ENCODE peak calls at places on chromosomes 3 and 15, in eight cellular contexts. One of them, this sample, is unnamed.

GRCh38 chr15:41919954-41920538 is 26.2 kb upstream of the SPTBN5 start:
- DNase-seq in body of pancreas: peak
- DNase-seq in tibial nerve: peak
- DNase-seq in GM06990: no peak
- DNase-seq in sigmoid colon: no peak
- DNase-seq in D341Med: no peak
- DNase-seq in astrocyte of the spinal cord: peak
- DNase-seq in activated CD4-positive, alpha-beta T cell treated with anti-CD3 and anti-CD28 coated beads, Interleukin-2, amount 50 U/mL, for 1 hour: no peak
- DNase-seq in this sample: no peak

GRCh38 chr3:95029644-95030043 is 966.8 kb downstream of the NSUN3 start:
- DNase-seq in body of pancreas: no peak
- DNase-seq in sigmoid colon: no peak
- DNase-seq in D341Med: no peak
- DNase-seq in activated CD4-positive, alpha-beta T cell treated with anti-CD3 and anti-CD28 coated beads, Interleukin-2, amount 50 U/mL, for 1 hour: no peak
- DNase-seq in astrocyte of the spinal cord: no peak
- DNase-seq in tibial nerve: no peak
- DNase-seq in GM06990: no peak
- DNase-seq in this sample: no peak

GRCh38 chr3:4850211-4850927 is 128.9 kb upstream of the BHLHE40 start:
- DNase-seq in activated CD4-positive, alpha-beta T cell treated with anti-CD3 and anti-CD28 coated beads, Interleukin-2, amount 50 U/mL, for 1 hour: no peak
- DNase-seq in sigmoid colon: no peak
- DNase-seq in astrocyte of the spinal cord: no peak
- DNase-seq in GM06990: peak
- DNase-seq in tibial nerve: no peak
- DNase-seq in body of pancreas: no peak
- DNase-seq in D341Med: no peak
- DNase-seq in this sample: no peak

GRCh38 chr3:184786271-184787010 is 25.5 kb upstream of the VPS8 start:
- DNase-seq in astrocyte of the spinal cord: peak
- DNase-seq in activated CD4-positive, alpha-beta T cell treated with anti-CD3 and anti-CD28 coated beads, Interleukin-2, amount 50 U/mL, for 1 hour: no peak
- DNase-seq in body of pancreas: peak
- DNase-seq in GM06990: no peak
- DNase-seq in tibial nerve: peak
- DNase-seq in sigmoid colon: peak
- DNase-seq in D341Med: no peak
- DNase-seq in this sample: peak

GRCh38 chr3:68467465-68467864 is 464.9 kb downstream of the TAFA4 start:
- DNase-seq in activated CD4-positive, alpha-beta T cell treated with anti-CD3 and anti-CD28 coated beads, Interleukin-2, amount 50 U/mL, for 1 hour: no peak
- DNase-seq in tibial nerve: no peak
- DNase-seq in astrocyte of the spinal cord: no peak
- DNase-seq in body of pancreas: no peak
- DNase-seq in D341Med: no peak
- DNase-seq in GM06990: no peak
- DNase-seq in sigmoid colon: no peak
- DNase-seq in this sample: no peak

GRCh38 chr15:63611217-63611616 is 14.0 kb downstream of the FBXL22 start:
- DNase-seq in GM06990: no peak
- DNase-seq in sigmoid colon: no peak
- DNase-seq in D341Med: peak
- DNase-seq in activated CD4-positive, alpha-beta T cell treated with anti-CD3 and anti-CD28 coated beads, Interleukin-2, amount 50 U/mL, for 1 hour: no peak
- DNase-seq in tibial nerve: no peak
- DNase-seq in astrocyte of the spinal cord: no peak
- DNase-seq in body of pancreas: no peak
- DNase-seq in this sample: no peak

GRCh38 chr15:91192285-91193058 is 92.4 kb downstream of the SV2B start:
- DNase-seq in D341Med: no peak
- DNase-seq in sigmoid colon: no peak
- DNase-seq in body of pancreas: no peak
- DNase-seq in activated CD4-positive, alpha-beta T cell treated with anti-CD3 and anti-CD28 coated beads, Interleukin-2, amount 50 U/mL, for 1 hour: no peak
- DNase-seq in GM06990: peak
- DNase-seq in tibial nerve: no peak
- DNase-seq in astrocyte of the spinal cord: no peak
- DNase-seq in this sample: no peak

GRCh38 chr3:155995525-155996370 is 124.6 kb upstream of the KCNAB1 start:
- DNase-seq in activated CD4-positive, alpha-beta T cell treated with anti-CD3 and anti-CD28 coated beads, Interleukin-2, amount 50 U/mL, for 1 hour: no peak
- DNase-seq in GM06990: no peak
- DNase-seq in D341Med: peak
- DNase-seq in astrocyte of the spinal cord: peak
- DNase-seq in sigmoid colon: no peak
- DNase-seq in body of pancreas: peak
- DNase-seq in tibial nerve: no peak
- DNase-seq in this sample: peak